ENCODE peak calls at places on chromosomes 13 and 19, in ten cellular contexts. One of them, this sample, is unnamed.

GRCh38 chr19:6564393-6564792 is 26.6 kb downstream of the CD70 start:
- DNase-seq in A549: no peak
- DNase-seq in upper lobe of left lung: no peak
- DNase-seq in right atrium auricular region: no peak
- DNase-seq in DND-41: peak; percentile 56
- DNase-seq in IMR-90: no peak
- DNase-seq in mammary epithelial cell: peak; percentile 47
- DNase-seq in HepG2: peak; percentile 18
- DNase-seq in BJ: no peak
- DNase-seq in pancreas: no peak
- DNase-seq in this sample: no peak

GRCh38 chr19:41995959-41996797 is 2.1 kb upstream of the ATP1A3 start:
- DNase-seq in mammary epithelial cell: no peak
- DNase-seq in IMR-90: no peak
- DNase-seq in BJ: no peak
- DNase-seq in right atrium auricular region: no peak
- DNase-seq in DND-41: peak; percentile 26
- DNase-seq in HepG2: no peak
- DNase-seq in A549: peak; percentile 72
- DNase-seq in upper lobe of left lung: no peak
- DNase-seq in pancreas: no peak
- DNase-seq in this sample: no peak

GRCh38 chr19:28437390-28438346 is 775.3 kb downstream of the UQCRFS1 start:
- DNase-seq in HepG2: no peak
- DNase-seq in right atrium auricular region: no peak
- DNase-seq in pancreas: no peak
- DNase-seq in DND-41: no peak
- DNase-seq in A549: no peak
- DNase-seq in mammary epithelial cell: no peak
- DNase-seq in IMR-90: no peak
- DNase-seq in BJ: no peak
- DNase-seq in upper lobe of left lung: peak; percentile 27
- DNase-seq in this sample: peak; percentile 75

GRCh38 chr13:30968734-30969335 is 36.4 kb downstream of the TEX26 start:
- DNase-seq in A549: no peak
- DNase-seq in mammary epithelial cell: peak; percentile 15
- DNase-seq in BJ: peak; percentile 23
- DNase-seq in upper lobe of left lung: no peak
- DNase-seq in IMR-90: peak; percentile 55
- DNase-seq in pancreas: no peak
- DNase-seq in right atrium auricular region: no peak
- DNase-seq in DND-41: no peak
- DNase-seq in HepG2: no peak
- DNase-seq in this sample: no peak

GRCh38 chr13:93953856-93954255 is 525.6 kb downstream of the DCT start:
- DNase-seq in DND-41: no peak
- DNase-seq in right atrium auricular region: no peak
- DNase-seq in pancreas: no peak
- DNase-seq in IMR-90: no peak
- DNase-seq in HepG2: no peak
- DNase-seq in A549: no peak
- DNase-seq in BJ: no peak
- DNase-seq in mammary epithelial cell: no peak
- DNase-seq in upper lobe of left lung: no peak
- DNase-seq in this sample: no peak

GRCh38 chr19:5592531-5592930 is 24.8 kb upstream of the TINCR start:
- DNase-seq in BJ: no peak
- DNase-seq in upper lobe of left lung: no peak
- DNase-seq in DND-41: no peak
- DNase-seq in mammary epithelial cell: no peak
- DNase-seq in IMR-90: no peak
- DNase-seq in HepG2: no peak
- DNase-seq in A549: no peak
- DNase-seq in right atrium auricular region: no peak
- DNase-seq in pancreas: no peak
- DNase-seq in this sample: no peak

GRCh38 chr13:44050450-44051063 is 170.9 kb downstream of the LACC1 start:
- DNase-seq in BJ: no peak
- DNase-seq in right atrium auricular region: no peak
- DNase-seq in mammary epithelial cell: peak; percentile 20
- DNase-seq in HepG2: peak; percentile 7
- DNase-seq in upper lobe of left lung: no peak
- DNase-seq in IMR-90: peak; percentile 52
- DNase-seq in A549: no peak
- DNase-seq in DND-41: no peak
- DNase-seq in pancreas: no peak
- DNase-seq in this sample: no peak

GRCh38 chr19:6720369-6721112 is at the start of gene C3:
- DNase-seq in HepG2: peak; percentile 96
- DNase-seq in upper lobe of left lung: peak; percentile 86
- DNase-seq in IMR-90: peak; percentile 26
- DNase-seq in BJ: no peak
- DNase-seq in DND-41: no peak
- DNase-seq in A549: peak; percentile 58
- DNase-seq in mammary epithelial cell: peak; percentile 91
- DNase-seq in right atrium auricular region: peak; percentile 87
- DNase-seq in pancreas: peak; percentile 70
- DNase-seq in this sample: no peak

GRCh38 chr13:42099962-42100675 is 51.7 kb downstream of the DGKH start:
- DNase-seq in BJ: no peak
- DNase-seq in A549: no peak
- DNase-seq in HepG2: no peak
- DNase-seq in pancreas: no peak
- DNase-seq in upper lobe of left lung: no peak
- DNase-seq in right atrium auricular region: no peak
- DNase-seq in IMR-90: no peak
- DNase-seq in DND-41: no peak
- DNase-seq in mammary epithelial cell: no peak
- DNase-seq in this sample: no peak

GRCh38 chr19:7535993-7536685 is 622 bp downstream of the PNPLA6 start:
- DNase-seq in DND-41: no peak
- DNase-seq in HepG2: no peak
- DNase-seq in BJ: no peak
- DNase-seq in pancreas: no peak
- DNase-seq in mammary epithelial cell: no peak
- DNase-seq in upper lobe of left lung: no peak
- DNase-seq in A549: no peak
- DNase-seq in right atrium auricular region: no peak
- DNase-seq in IMR-90: no peak
- DNase-seq in this sample: no peak

DNA sequence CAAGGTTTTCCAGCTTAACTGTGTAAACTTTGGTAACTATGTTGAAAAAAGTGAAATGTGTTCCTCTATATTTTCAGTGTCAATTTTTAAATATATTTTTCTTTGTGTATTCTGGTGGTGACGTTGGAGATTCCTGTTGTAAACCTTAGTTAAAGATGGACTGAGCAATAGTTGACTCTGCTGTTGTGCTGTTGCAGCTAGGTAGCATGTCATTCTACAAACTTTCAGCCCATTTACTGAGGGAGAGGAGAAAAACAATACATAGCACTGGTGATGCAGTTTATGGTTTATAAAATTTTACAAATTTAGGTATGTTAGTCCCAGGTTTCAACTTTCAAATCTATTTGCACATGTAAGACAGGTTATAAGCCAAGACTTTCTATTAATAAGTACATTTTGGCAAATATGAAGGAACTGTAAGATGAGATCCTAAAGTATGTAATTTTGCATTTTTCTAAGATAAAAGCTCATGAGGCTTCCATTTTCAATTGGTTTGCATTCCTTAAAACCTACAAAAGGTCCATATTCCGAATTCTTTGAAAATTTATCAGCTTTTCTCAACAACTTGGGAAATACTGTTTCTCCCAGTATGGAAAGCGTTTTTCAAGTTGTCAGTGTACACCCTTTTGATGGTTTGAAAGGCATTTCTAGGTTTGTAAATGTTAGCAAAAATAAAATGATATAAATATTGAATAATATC is 1.5 kb downstream of the NDFIP2 start:
- DNase-seq in right atrium auricular region: no peak
- DNase-seq in mammary epithelial cell: no peak
- DNase-seq in DND-41: no peak
- DNase-seq in IMR-90: peak; percentile 35
- DNase-seq in upper lobe of left lung: no peak
- DNase-seq in BJ: no peak
- DNase-seq in HepG2: no peak
- DNase-seq in pancreas: no peak
- DNase-seq in A549: no peak
- DNase-seq in this sample: no peak
- H3K4me3 ChIP-seq in right atrium auricular region: peak overlapping the region; percentile 71
- H3K4me3 ChIP-seq in mammary epithelial cell: peak overlapping the region; percentile 100
- H3K4me3 ChIP-seq in DND-41: peak overlapping the region; percentile 89
- H3K4me3 ChIP-seq in IMR-90: peak overlapping the region; percentile 42
- H3K4me3 ChIP-seq in upper lobe of left lung: no peak overlapping the region
- H3K4me3 ChIP-seq in BJ: peak overlapping the region; percentile 94
- H3K4me3 ChIP-seq in HepG2: peak overlapping the region; percentile 91
- H3K4me3 ChIP-seq in pancreas: peak overlapping the region; percentile 65
- H3K4me3 ChIP-seq in A549: peak overlapping the region; percentile 69
- H3K4me3 ChIP-seq in this sample: peak overlapping the region; percentile 88

GRCh38 chr19:32651729-32652140 is 23.2 kb downstream of the ANKRD27 start:
- DNase-seq in pancreas: no peak
- DNase-seq in mammary epithelial cell: no peak
- DNase-seq in A549: peak; percentile 44
- DNase-seq in right atrium auricular region: no peak
- DNase-seq in upper lobe of left lung: no peak
- DNase-seq in BJ: no peak
- DNase-seq in IMR-90: peak; percentile 11
- DNase-seq in DND-41: no peak
- DNase-seq in HepG2: no peak
- DNase-seq in this sample: no peak
- TF ChIP-seq CTCF in pancreas: no peak
- TF ChIP-seq CTCF in mammary epithelial cell: no peak
- TF ChIP-seq CTCF in A549: no peak
- TF ChIP-seq CTCF in right atrium auricular region: no peak
- TF ChIP-seq CTCF in upper lobe of left lung: no peak
- TF ChIP-seq CTCF in BJ: no peak
- TF ChIP-seq CTCF in IMR-90: no peak
- TF ChIP-seq CTCF in DND-41: no peak
- TF ChIP-seq CTCF in HepG2: no peak
- TF ChIP-seq CTCF in this sample: no peak

GRCh38 chr19:4318460-4318859 is 14.1 kb downstream of the FSD1 start:
- DNase-seq in A549: no peak
- DNase-seq in upper lobe of left lung: no peak
- DNase-seq in right atrium auricular region: no peak
- DNase-seq in BJ: no peak
- DNase-seq in DND-41: no peak
- DNase-seq in HepG2: no peak
- DNase-seq in pancreas: no peak
- DNase-seq in IMR-90: no peak
- DNase-seq in mammary epithelial cell: no peak
- DNase-seq in this sample: no peak
- H3K4me3 ChIP-seq in A549: no peak overlapping the region
- H3K4me3 ChIP-seq in upper lobe of left lung: no peak overlapping the region
- H3K4me3 ChIP-seq in right atrium auricular region: no peak overlapping the region
- H3K4me3 ChIP-seq in BJ: no peak overlapping the region
- H3K4me3 ChIP-seq in DND-41: no peak overlapping the region
- H3K4me3 ChIP-seq in HepG2: no peak overlapping the region
- H3K4me3 ChIP-seq in pancreas: no peak overlapping the region
- H3K4me3 ChIP-seq in IMR-90: no peak overlapping the region
- H3K4me3 ChIP-seq in mammary epithelial cell: no peak overlapping the region
- H3K4me3 ChIP-seq in this sample: no peak overlapping the region

DNA sequence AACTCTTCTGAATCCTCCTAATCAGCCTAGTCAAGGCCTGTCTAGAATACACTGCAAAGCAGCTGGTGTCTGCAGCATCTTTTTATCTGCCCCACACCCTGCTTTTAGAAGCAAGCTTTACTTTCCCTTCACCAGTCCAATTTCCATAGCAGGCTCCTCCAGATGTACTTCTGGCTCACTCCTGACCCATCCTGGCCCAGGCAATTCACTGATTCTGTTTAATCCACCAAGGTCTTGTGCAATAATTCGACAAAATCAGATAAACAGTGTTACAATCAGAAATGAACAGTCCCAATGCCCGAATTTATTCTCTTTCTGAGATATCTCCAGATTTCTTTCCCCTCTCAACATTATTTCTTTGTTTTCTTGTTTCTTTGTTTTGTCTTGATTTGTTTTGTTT is 415.2 kb upstream of the SGCG start:
- DNase-seq in pancreas: no peak
- DNase-seq in IMR-90: no peak
- DNase-seq in HepG2: no peak
- DNase-seq in right atrium auricular region: no peak
- DNase-seq in DND-41: no peak
- DNase-seq in A549: no peak
- DNase-seq in upper lobe of left lung: no peak
- DNase-seq in mammary epithelial cell: no peak
- DNase-seq in BJ: no peak
- DNase-seq in this sample: no peak
- TF ChIP-seq CTCF in pancreas: no peak
- TF ChIP-seq CTCF in IMR-90: no peak
- TF ChIP-seq CTCF in HepG2: no peak
- TF ChIP-seq CTCF in right atrium auricular region: no peak
- TF ChIP-seq CTCF in DND-41: no peak
- TF ChIP-seq CTCF in A549: no peak
- TF ChIP-seq CTCF in upper lobe of left lung: no peak
- TF ChIP-seq CTCF in mammary epithelial cell: no peak
- TF ChIP-seq CTCF in BJ: no peak
- TF ChIP-seq CTCF in this sample: no peak

GRCh38 chr19:38425810-38426466 is at the start of gene RASGRP4:
- DNase-seq in right atrium auricular region: no peak
- DNase-seq in HepG2: no peak
- DNase-seq in DND-41: peak; percentile 72
- DNase-seq in mammary epithelial cell: no peak
- DNase-seq in pancreas: no peak
- DNase-seq in BJ: no peak
- DNase-seq in upper lobe of left lung: peak; percentile 49
- DNase-seq in A549: no peak
- DNase-seq in IMR-90: no peak
- DNase-seq in this sample: no peak
- H3K4me3 ChIP-seq in right atrium auricular region: no peak within 1 kb of the TSS
- H3K4me3 ChIP-seq in HepG2: no peak within 1 kb of the TSS
- H3K4me3 ChIP-seq in DND-41: no peak within 1 kb of the TSS
- H3K4me3 ChIP-seq in mammary epithelial cell: no peak within 1 kb of the TSS
- H3K4me3 ChIP-seq in pancreas: peak within 1 kb of the TSS; percentile 27
- H3K4me3 ChIP-seq in BJ: no peak within 1 kb of the TSS
- H3K4me3 ChIP-seq in upper lobe of left lung: no peak within 1 kb of the TSS
- H3K4me3 ChIP-seq in A549: no peak within 1 kb of the TSS
- H3K4me3 ChIP-seq in IMR-90: no peak within 1 kb of the TSS
- H3K4me3 ChIP-seq in this sample: no peak within 1 kb of the TSS

GRCh38 chr19:20247016-20247683 is 80.1 kb downstream of the ZNF486 start:
- DNase-seq in BJ: no peak
- DNase-seq in A549: no peak
- DNase-seq in DND-41: peak; percentile 48
- DNase-seq in pancreas: peak; percentile 70
- DNase-seq in upper lobe of left lung: peak; percentile 40
- DNase-seq in right atrium auricular region: no peak
- DNase-seq in mammary epithelial cell: peak; percentile 2
- DNase-seq in IMR-90: no peak
- DNase-seq in HepG2: no peak
- DNase-seq in this sample: peak; percentile 40
- TF ChIP-seq CTCF in BJ: peak; percentile 29
- TF ChIP-seq CTCF in A549: no peak
- TF ChIP-seq CTCF in DND-41: peak; percentile 77
- TF ChIP-seq CTCF in pancreas: peak; percentile 53
- TF ChIP-seq CTCF in upper lobe of left lung: no peak
- TF ChIP-seq CTCF in right atrium auricular region: peak; percentile 33
- TF ChIP-seq CTCF in mammary epithelial cell: peak; percentile 16
- TF ChIP-seq CTCF in IMR-90: no peak
- TF ChIP-seq CTCF in HepG2: no peak
- TF ChIP-seq CTCF in this sample: peak; percentile 55